ENCODE peak calls at places on chromosomes 13 and 19, in six cellular contexts. D, N, C, J, W and A are unnamed samples.

GRCh38 chr13:95288899-95289500 is 12.3 kb downstream of the ABCC4 start:
- DNase-seq in D (no peak), N (no peak), C (no peak), J (no peak), W (no peak), A (no peak)

GRCh38 chr19:58059003-58059671 is at the start of gene ZNF135:
- DNase-seq in D (peak), N (peak), C (peak), J (peak), W (peak), A (no peak)

GRCh38 chr13:48146636-48147035 is 51.7 kb upstream of the MED4 start:
- DNase-seq in D (no peak), N (no peak), C (no peak), J (no peak), W (no peak), A (no peak)

GRCh38 chr13:23289917-23290357 is 109.2 kb downstream of the SGCG start:
- DNase-seq in D (no peak), N (peak), C (no peak), J (peak), W (no peak), A (peak)

GRCh38 chr13:37225414-37226047 is 120.1 kb upstream of the CSNK1A1L start:
- DNase-seq in D (no peak), N (peak), C (no peak), J (no peak), W (no peak), A (peak)

GRCh38 chr13:46603165-46603603 is 50.2 kb downstream of the LRCH1 start:
- DNase-seq in D (no peak), N (peak), C (no peak), J (no peak), W (no peak), A (no peak)

GRCh38 chr13:73440296-73440895 is 381.6 kb downstream of the KLF5 start:
- DNase-seq in D (no peak), N (no peak), C (no peak), J (no peak), W (no peak), A (no peak)

GRCh38 chr19:56273563-56274117 is 1.1 kb downstream of the EDDM13 start:
- DNase-seq in D (no peak), N (peak), C (no peak), J (no peak), W (no peak), A (no peak)

GRCh38 chr13:77918391-77919261 is at the start of gene EDNRB:
- DNase-seq in D (no peak), N (peak), C (peak), J (no peak), W (peak), A (peak)

GRCh38 chr19:29942404-29943261 is 594 bp downstream of the URI1 start:
- DNase-seq in D (peak), N (peak), C (peak), J (no peak), W (peak), A (no peak)

GRCh38 chr13:73957889-73958288 is 176.3 kb downstream of the KLF12 start:
- DNase-seq in D (no peak), N (no peak), C (no peak), J (no peak), W (no peak), A (no peak)

GRCh38 chr19:8438236-8438635 is 6.5 kb upstream of the HNRNPM start:
- DNase-seq in D (no peak), N (no peak), C (no peak), J (no peak), W (no peak), A (no peak)

GRCh38 chr19:8445488-8446001 is 770 bp downstream of the HNRNPM start:
- DNase-seq in D (peak), N (peak), C (peak), J (no peak), W (peak), A (no peak)

GRCh38 chr19:8444677-8445487 is at the start of gene HNRNPM:
- DNase-seq in D (peak), N (peak), C (peak), J (peak), W (peak), A (peak)

GRCh38 chr19:8446055-8446709 is 1.4 kb downstream of the HNRNPM start:
- DNase-seq in D (no peak), N (no peak), C (no peak), J (no peak), W (no peak), A (no peak)

DNA sequence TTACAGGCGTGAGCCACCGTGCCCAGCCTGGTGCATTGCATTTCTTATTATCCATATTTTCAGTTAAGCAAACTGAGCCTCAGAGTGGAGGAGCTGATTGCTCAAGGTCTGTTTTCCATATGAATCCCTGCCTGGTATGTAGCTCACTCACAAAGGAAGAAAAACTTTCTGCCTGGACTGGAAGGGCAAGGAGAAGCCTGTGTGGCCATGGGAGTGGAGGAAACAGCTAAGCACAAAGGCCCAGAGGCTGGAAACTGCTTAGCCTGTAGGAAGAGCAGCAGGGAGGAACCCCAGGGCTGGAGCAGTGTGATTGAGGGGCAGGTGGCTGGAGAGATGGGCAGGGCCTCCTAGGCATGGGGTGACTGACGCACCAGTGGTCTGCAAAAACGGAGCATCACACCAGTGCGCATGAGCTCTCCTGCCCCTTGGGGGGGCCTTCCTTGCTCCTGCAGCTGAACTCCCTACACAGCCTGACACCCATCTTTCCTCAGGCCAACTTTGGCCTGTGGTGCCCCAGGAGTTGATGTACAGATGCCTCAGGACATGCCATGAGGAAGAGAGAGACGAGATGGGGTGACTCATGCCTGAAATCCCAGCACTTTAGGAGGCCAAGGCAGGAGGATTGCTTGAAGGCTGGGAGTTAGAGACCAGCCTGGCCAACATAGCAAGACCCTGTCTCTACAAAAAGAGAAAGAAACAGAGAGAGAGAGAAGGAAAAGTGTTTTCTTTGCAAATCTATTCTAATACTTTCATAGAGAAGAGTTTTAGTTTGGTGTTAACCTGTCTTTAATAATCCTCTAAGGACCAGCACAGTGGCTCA is 2.8 kb upstream of the HNRNPM start:
- DNase-seq in D (no peak), N (no peak), C (no peak), J (no peak), W (no peak), A (no peak)
- H3K27ac ChIP-seq in D (no peak), N (no peak), C (no peak), J (no peak), W (no peak), A (no peak)

GRCh38 chr19:4654437-4655361 is 15.4 kb downstream of the TNFAIP8L1 start:
- DNase-seq in D (no peak), N (no peak), C (no peak), J (no peak), W (no peak), A (no peak)
- H3K27ac ChIP-seq in D (no peak), N (peak), C (no peak), J (no peak), W (no peak), A (no peak)

GRCh38 chr13:68380041-68380973 is 1150.2 kb upstream of the PCDH9 start:
- DNase-seq in D (no peak), N (no peak), C (no peak), J (no peak), W (no peak), A (no peak)
- H3K27ac ChIP-seq in D (no peak), N (no peak), C (no peak), J (no peak), W (no peak), A (no peak)

GRCh38 chr19:15248106-15248505 is 15.9 kb upstream of the EPHX3 start:
- DNase-seq in D (no peak), N (no peak), C (peak), J (no peak), W (no peak), A (no peak)
- H3K27ac ChIP-seq in D (no peak), N (peak), C (peak), J (peak), W (peak), A (no peak)

DNA sequence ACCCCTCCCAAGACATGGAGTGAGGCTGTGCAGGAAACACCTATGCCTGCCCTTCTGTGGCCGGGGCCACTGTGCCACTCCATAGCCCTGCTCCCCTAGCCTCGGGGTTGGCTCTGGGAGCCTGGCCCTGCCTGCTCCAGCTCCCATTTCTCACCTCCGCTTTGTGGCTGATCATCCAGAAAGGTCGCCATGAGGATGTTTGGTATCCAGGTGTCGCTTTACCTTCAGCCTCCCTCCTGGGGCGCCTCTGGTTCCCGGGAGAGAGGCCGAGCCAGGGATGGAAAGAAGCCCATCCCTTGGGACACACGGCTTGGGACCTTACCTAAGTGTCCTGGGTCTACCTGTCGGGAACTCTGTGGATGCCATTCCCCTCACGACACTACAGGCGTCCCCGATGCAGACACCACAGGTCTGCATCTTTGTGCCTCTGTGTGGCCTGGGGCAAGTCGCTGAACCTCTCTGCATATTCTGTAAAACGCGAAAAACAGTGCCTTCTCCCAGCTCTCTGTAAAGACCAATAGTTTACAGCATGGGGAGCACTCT is 3.4 kb upstream of the MCF2L start:
- DNase-seq in D (no peak), N (no peak), C (no peak), J (no peak), W (no peak), A (no peak)
- H3K27ac ChIP-seq in D (no peak), N (no peak), C (no peak), J (no peak), W (peak), A (no peak)